ENCODE peak calls at places on chromosomes 4 and X, in seven cellular contexts. L is A549; V is GM12865; K is CD4-positive, alpha-beta T cell; I is neural crest cell; U is PC-3; E is dorsolateral prefrontal cortex. M is an unnamed sample.

GRCh38 chr4:146110847-146111485 is 64.6 kb upstream of the LSM6 start:
- DNase-seq in L (no peak), V (peak; percentile 28), K (no peak), I (no peak), U (no peak), E (no peak), M (no peak)

GRCh38 chr4:87839309-87839946 is 6.7 kb downstream of the MEPE start:
- DNase-seq in L (no peak), V (peak; percentile 45), K (no peak), I (no peak), U (peak; percentile 45), E (no peak), M (peak; percentile 27)

GRCh38 chr4:138650917-138651564 is 364.5 kb upstream of the NOCT start:
- DNase-seq in L (no peak), V (no peak), K (no peak), I (no peak), U (peak; percentile 25), E (no peak), M (no peak)

GRCh38 chrX:42869011-42869410 is 91.0 kb upstream of the PPP1R2C start:
- DNase-seq in L (no peak), V (no peak), K (no peak), I (no peak), U (no peak), E (no peak), M (no peak)

GRCh38 chr4:1843852-1844251 is 12.1 kb downstream of the LETM1 start:
- DNase-seq in L (no peak), V (no peak), K (no peak), I (no peak), U (no peak), E (peak; percentile 71), M (no peak)

GRCh38 chr4:41427306-41427882 is 110.6 kb upstream of the LIMCH1 start:
- DNase-seq in L (no peak), V (no peak), K (no peak), I (no peak), U (no peak), E (no peak), M (peak; percentile 12)

GRCh38 chrX:17591741-17592110 is 145.6 kb upstream of the SCML1 start:
- DNase-seq in L (no peak), V (peak; percentile 20), K (no peak), I (no peak), U (peak; percentile 62), E (no peak), M (no peak)

GRCh38 chrX:145178268-145178667 is 69.0 kb upstream of the SPANXN1 start:
- DNase-seq in L (peak; percentile 0), V (no peak), K (no peak), I (no peak), U (peak; percentile 33), E (no peak), M (no peak)

GRCh38 chrX:47802589-47802988 is 34.1 kb upstream of the ZNF81 start:
- DNase-seq in L (peak; percentile 12), V (no peak), K (no peak), I (no peak), U (peak; percentile 48), E (no peak), M (no peak)

GRCh38 chrX:10240918-10241317 is 84.1 kb downstream of the CLCN4 start:
- DNase-seq in L (no peak), V (peak; percentile 9), K (no peak), I (no peak), U (peak; percentile 18), E (no peak), M (no peak)

GRCh38 chrX:45907776-45908175 is 637.4 kb downstream of the ZNF674 start:
- DNase-seq in L (no peak), V (no peak), K (no peak), I (no peak), U (no peak), E (no peak), M (no peak)

GRCh38 chrX:118603981-118604380 is 108.4 kb downstream of the DOCK11 start:
- DNase-seq in L (peak; percentile 53), V (peak; percentile 57), K (no peak), I (peak; percentile 16), U (peak; percentile 73), E (no peak), M (peak; percentile 47)

GRCh38 chr4:108592674-108592986 is 27.7 kb upstream of the RPL34 start:
- DNase-seq in L (no peak), V (no peak), K (no peak), I (no peak), U (no peak), E (no peak), M (no peak)

GRCh38 chr4:7134737-7135388 is 57.5 kb upstream of the SORCS2 start:
- DNase-seq in L (no peak), V (no peak), K (no peak), I (no peak), U (peak; percentile 50), E (no peak), M (no peak)

GRCh38 chrX:110791206-110791605 is 4.4 kb downstream of the CHRDL1 start:
- DNase-seq in L (no peak), V (no peak), K (no peak), I (no peak), U (no peak), E (no peak), M (peak; percentile 30)

GRCh38 chr4:156677656-156678055 is 293.9 kb downstream of the PDGFC start:
- DNase-seq in L (no peak), V (no peak), K (no peak), I (no peak), U (no peak), E (no peak), M (no peak)

GRCh38 chrX:38561951-38562719 is 793 bp downstream of the TSPAN7 start:
- DNase-seq in L (no peak), V (no peak), K (no peak), I (peak; percentile 14), U (no peak), E (peak; percentile 63), M (peak; percentile 41)

GRCh38 chr4:86990510-86990909 is 55.7 kb downstream of the AFF1 start:
- DNase-seq in L (no peak), V (no peak), K (no peak), I (no peak), U (no peak), E (no peak), M (no peak)

GRCh38 chr4:69707807-69708206 is 52.6 kb downstream of the SULT1B1 start:
- DNase-seq in L (no peak), V (no peak), K (no peak), I (no peak), U (peak; percentile 67), E (no peak), M (no peak)

GRCh38 chr4:77193046-77193445 is 36.0 kb downstream of the CCNG2 start:
- DNase-seq in L (no peak), V (no peak), K (no peak), I (no peak), U (no peak), E (no peak), M (no peak)

GRCh38 chr4:124907881-124908280 is 195.3 kb upstream of the ANKRD50 start:
- DNase-seq in L (no peak), V (no peak), K (no peak), I (no peak), U (peak; percentile 8), E (no peak), M (no peak)

GRCh38 chr4:97142893-97143292 is 1000.4 kb downstream of the STPG2 start:
- DNase-seq in L (no peak), V (no peak), K (no peak), I (no peak), U (no peak), E (no peak), M (no peak)

GRCh38 chr4:2249526-2249991 is 7.6 kb upstream of the HAUS3 start:
- DNase-seq in L (no peak), V (peak; percentile 0), K (no peak), I (no peak), U (no peak), E (no peak), M (no peak)

GRCh38 chr4:22099896-22100295 is 151.3 kb upstream of the KCNIP4 start:
- DNase-seq in L (no peak), V (no peak), K (no peak), I (no peak), U (no peak), E (no peak), M (no peak)

GRCh38 chr4:94676910-94677309 is 80.8 kb upstream of the BMPR1B start:
- DNase-seq in L (no peak), V (no peak), K (no peak), I (no peak), U (no peak), E (no peak), M (no peak)

GRCh38 chr4:39591290-39591689 is 47.4 kb downstream of the SMIM14 start:
- DNase-seq in L (peak; percentile 27), V (no peak), K (no peak), I (no peak), U (peak; percentile 72), E (no peak), M (no peak)
- TF ChIP-seq CTCF in L (peak; percentile 39), V (no peak), K (no peak), I (no peak), U (peak; percentile 65), E (no peak), M (no peak)

GRCh38 chrX:13898084-13898483 is 81.2 kb upstream of the GPM6B start:
- DNase-seq in L (no peak), V (peak; percentile 70), K (no peak), I (no peak), U (peak; percentile 44), E (no peak), M (peak; percentile 2)
- TF ChIP-seq CTCF in L (no peak), V (peak; percentile 44), K (no peak), I (peak; percentile 35), U (peak; percentile 63), E (no peak), M (no peak)

GRCh38 chrX:16022580-16023170 is 100.7 kb upstream of the GRPR start:
- DNase-seq in L (peak; percentile 5), V (no peak), K (no peak), I (no peak), U (peak; percentile 69), E (no peak), M (no peak)

DNA sequence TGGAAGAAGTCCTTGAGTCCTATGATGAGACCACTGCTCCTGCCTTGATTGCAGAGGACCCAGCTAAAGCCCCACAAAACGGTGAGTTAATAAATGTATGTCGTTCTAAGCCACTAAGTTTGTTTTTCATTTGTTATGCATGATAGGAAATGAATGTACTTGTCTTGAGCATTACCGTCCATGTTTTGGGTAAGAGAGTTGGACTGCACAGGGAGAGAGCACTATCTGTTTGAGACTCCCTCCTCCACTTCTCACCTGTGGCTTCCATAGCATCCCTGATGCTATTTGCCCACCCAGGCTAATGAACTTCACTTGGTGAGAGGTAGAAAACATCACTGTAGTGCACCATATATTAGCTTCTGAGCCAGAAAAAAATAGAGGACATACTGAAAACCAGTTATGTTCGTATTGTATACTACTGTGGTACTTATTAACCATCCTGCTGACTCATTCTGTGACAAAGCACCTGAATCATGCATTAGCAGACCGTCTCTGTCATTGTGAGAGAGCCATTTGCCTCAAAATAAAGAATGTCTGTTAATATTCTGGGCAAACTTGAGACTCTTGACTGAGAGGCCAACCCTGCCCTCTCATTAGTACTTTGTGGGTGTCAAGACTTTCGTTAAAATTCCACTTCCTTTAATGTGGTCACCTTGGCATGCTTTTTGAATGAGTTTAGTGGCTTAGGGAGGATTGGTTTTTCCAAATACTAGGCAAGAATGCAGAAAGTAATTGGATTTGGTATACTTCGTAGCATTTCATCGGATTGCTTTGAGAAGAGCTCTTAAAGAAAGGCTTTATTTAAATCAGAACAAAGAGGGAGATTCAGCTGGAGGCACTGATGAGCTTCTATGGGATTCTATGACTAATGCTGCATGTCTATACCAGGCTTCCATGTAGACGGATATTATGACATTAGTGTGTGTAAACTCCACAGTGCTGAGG is 99.3 kb upstream of the GRPR start:
- DNase-seq in L (peak; percentile 50), V (peak; percentile 71), K (no peak), I (no peak), U (peak; percentile 73), E (no peak), M (no peak)
- TF ChIP-seq CTCF in L (no peak), V (no peak), K (no peak), I (no peak), U (no peak), E (no peak), M (no peak)

GRCh38 chrX:69138512-69138911 is 26.7 kb downstream of the PJA1 start:
- DNase-seq in L (no peak), V (no peak), K (no peak), I (no peak), U (no peak), E (no peak), M (no peak)
- TF ChIP-seq CTCF in L (no peak), V (no peak), K (no peak), I (no peak), U (no peak), E (no peak), M (no peak)